ENCODE peak calls at places on chromosomes 1 and 21, in ten cellular contexts. One of them, this sample, is unnamed.
A peak's percentile ranks its signal among the peaks of the same experiment; 100 is the strongest.

GRCh38 chr1:25703041-25703440 is 86.5 kb downstream of the MAN1C1 start:
- DNase-seq in GM04503: no peak
- DNase-seq in stomach: no peak
- DNase-seq in RCC 7860: no peak
- DNase-seq in sciatic nerve: no peak
- DNase-seq in activated T-cell treated with anti-CD3 and anti-CD28 coated beads for 48 hours: no peak
- DNase-seq in ACHN: no peak
- DNase-seq in smooth muscle cell of the brain vasculature: no peak
- DNase-seq in mesothelial cell of epicardium: no peak
- DNase-seq in nucleus accumbens: no peak
- DNase-seq in this sample: no peak

GRCh38 chr1:160056648-160057169 is 13.3 kb downstream of the KCNJ10 start:
- DNase-seq in GM04503: no peak
- DNase-seq in stomach: no peak
- DNase-seq in RCC 7860: no peak
- DNase-seq in sciatic nerve: no peak
- DNase-seq in activated T-cell treated with anti-CD3 and anti-CD28 coated beads for 48 hours: no peak
- DNase-seq in ACHN: no peak
- DNase-seq in smooth muscle cell of the brain vasculature: no peak
- DNase-seq in mesothelial cell of epicardium: no peak
- DNase-seq in nucleus accumbens: no peak
- DNase-seq in this sample: no peak

GRCh38 chr1:218460367-218460766 is 115.2 kb downstream of the TGFB2 start:
- DNase-seq in GM04503: peak; percentile 76
- DNase-seq in stomach: no peak
- DNase-seq in RCC 7860: peak; percentile 81
- DNase-seq in sciatic nerve: no peak
- DNase-seq in activated T-cell treated with anti-CD3 and anti-CD28 coated beads for 48 hours: no peak
- DNase-seq in ACHN: peak; percentile 59
- DNase-seq in smooth muscle cell of the brain vasculature: peak; percentile 32
- DNase-seq in mesothelial cell of epicardium: no peak
- DNase-seq in nucleus accumbens: peak; percentile 5
- DNase-seq in this sample: no peak

GRCh38 chr1:34885405-34886247 is 26.1 kb upstream of the SMIM12 start:
- DNase-seq in GM04503: no peak
- DNase-seq in stomach: peak; percentile 57
- DNase-seq in RCC 7860: no peak
- DNase-seq in sciatic nerve: no peak
- DNase-seq in activated T-cell treated with anti-CD3 and anti-CD28 coated beads for 48 hours: peak; percentile 65
- DNase-seq in ACHN: no peak
- DNase-seq in smooth muscle cell of the brain vasculature: no peak
- DNase-seq in mesothelial cell of epicardium: peak; percentile 71
- DNase-seq in nucleus accumbens: no peak
- DNase-seq in this sample: no peak

GRCh38 chr1:41870076-41870562 is 48.6 kb downstream of the HIVEP3 start:
- DNase-seq in GM04503: no peak
- DNase-seq in stomach: no peak
- DNase-seq in RCC 7860: peak; percentile 72
- DNase-seq in sciatic nerve: no peak
- DNase-seq in activated T-cell treated with anti-CD3 and anti-CD28 coated beads for 48 hours: no peak
- DNase-seq in ACHN: no peak
- DNase-seq in smooth muscle cell of the brain vasculature: no peak
- DNase-seq in mesothelial cell of epicardium: no peak
- DNase-seq in nucleus accumbens: no peak
- DNase-seq in this sample: no peak

GRCh38 chr1:202085682-202086373 is 36.9 kb upstream of the GPR37L1 start:
- DNase-seq in GM04503: no peak
- DNase-seq in stomach: peak; percentile 28
- DNase-seq in RCC 7860: no peak
- DNase-seq in sciatic nerve: no peak
- DNase-seq in activated T-cell treated with anti-CD3 and anti-CD28 coated beads for 48 hours: no peak
- DNase-seq in ACHN: no peak
- DNase-seq in smooth muscle cell of the brain vasculature: no peak
- DNase-seq in mesothelial cell of epicardium: no peak
- DNase-seq in nucleus accumbens: peak; percentile 55
- DNase-seq in this sample: no peak

GRCh38 chr1:192993426-192994085 is 65.6 kb downstream of the UCHL5 start:
- DNase-seq in GM04503: no peak
- DNase-seq in stomach: no peak
- DNase-seq in RCC 7860: no peak
- DNase-seq in sciatic nerve: no peak
- DNase-seq in activated T-cell treated with anti-CD3 and anti-CD28 coated beads for 48 hours: no peak
- DNase-seq in ACHN: no peak
- DNase-seq in smooth muscle cell of the brain vasculature: no peak
- DNase-seq in mesothelial cell of epicardium: no peak
- DNase-seq in nucleus accumbens: no peak
- DNase-seq in this sample: no peak

GRCh38 chr1:119679223-119679622 is 31.2 kb upstream of the ZNF697 start:
- DNase-seq in GM04503: no peak
- DNase-seq in stomach: no peak
- DNase-seq in RCC 7860: no peak
- DNase-seq in sciatic nerve: no peak
- DNase-seq in activated T-cell treated with anti-CD3 and anti-CD28 coated beads for 48 hours: no peak
- DNase-seq in ACHN: no peak
- DNase-seq in smooth muscle cell of the brain vasculature: no peak
- DNase-seq in mesothelial cell of epicardium: no peak
- DNase-seq in nucleus accumbens: no peak
- DNase-seq in this sample: no peak

GRCh38 chr1:62336638-62337534 is 17.7 kb upstream of the KANK4 start:
- DNase-seq in GM04503: no peak
- DNase-seq in stomach: no peak
- DNase-seq in RCC 7860: no peak
- DNase-seq in sciatic nerve: no peak
- DNase-seq in activated T-cell treated with anti-CD3 and anti-CD28 coated beads for 48 hours: no peak
- DNase-seq in ACHN: no peak
- DNase-seq in smooth muscle cell of the brain vasculature: no peak
- DNase-seq in mesothelial cell of epicardium: no peak
- DNase-seq in nucleus accumbens: no peak
- DNase-seq in this sample: no peak

GRCh38 chr1:83508485-83509151 is 490.3 kb downstream of the TTLL7 start:
- DNase-seq in GM04503: peak; percentile 69
- DNase-seq in stomach: no peak
- DNase-seq in RCC 7860: no peak
- DNase-seq in sciatic nerve: no peak
- DNase-seq in activated T-cell treated with anti-CD3 and anti-CD28 coated beads for 48 hours: peak; percentile 3
- DNase-seq in ACHN: no peak
- DNase-seq in smooth muscle cell of the brain vasculature: peak; percentile 47
- DNase-seq in mesothelial cell of epicardium: no peak
- DNase-seq in nucleus accumbens: no peak
- DNase-seq in this sample: no peak

GRCh38 chr1:188140958-188141357 is 1312.2 kb downstream of the PLA2G4A start:
- DNase-seq in GM04503: no peak
- DNase-seq in stomach: no peak
- DNase-seq in RCC 7860: no peak
- DNase-seq in sciatic nerve: no peak
- DNase-seq in activated T-cell treated with anti-CD3 and anti-CD28 coated beads for 48 hours: no peak
- DNase-seq in ACHN: no peak
- DNase-seq in smooth muscle cell of the brain vasculature: no peak
- DNase-seq in mesothelial cell of epicardium: no peak
- DNase-seq in nucleus accumbens: no peak
- DNase-seq in this sample: no peak

GRCh38 chr1:245441699-245442098 is 286.9 kb downstream of the KIF26B start:
- DNase-seq in GM04503: peak; percentile 11
- DNase-seq in stomach: no peak
- DNase-seq in RCC 7860: no peak
- DNase-seq in sciatic nerve: no peak
- DNase-seq in activated T-cell treated with anti-CD3 and anti-CD28 coated beads for 48 hours: no peak
- DNase-seq in ACHN: no peak
- DNase-seq in smooth muscle cell of the brain vasculature: no peak
- DNase-seq in mesothelial cell of epicardium: no peak
- DNase-seq in nucleus accumbens: no peak
- DNase-seq in this sample: no peak

GRCh38 chr1:243883551-243883950 is 33.5 kb upstream of the AKT3 start:
- DNase-seq in GM04503: peak; percentile 21
- DNase-seq in stomach: no peak
- DNase-seq in RCC 7860: peak; percentile 70
- DNase-seq in sciatic nerve: no peak
- DNase-seq in activated T-cell treated with anti-CD3 and anti-CD28 coated beads for 48 hours: no peak
- DNase-seq in ACHN: peak; percentile 36
- DNase-seq in smooth muscle cell of the brain vasculature: peak; percentile 21
- DNase-seq in mesothelial cell of epicardium: no peak
- DNase-seq in nucleus accumbens: no peak
- DNase-seq in this sample: no peak

GRCh38 chr21:38177919-38178652 is 78.7 kb upstream of the KCNJ15 start:
- DNase-seq in GM04503: no peak
- DNase-seq in stomach: no peak
- DNase-seq in RCC 7860: no peak
- DNase-seq in sciatic nerve: no peak
- DNase-seq in activated T-cell treated with anti-CD3 and anti-CD28 coated beads for 48 hours: no peak
- DNase-seq in ACHN: no peak
- DNase-seq in smooth muscle cell of the brain vasculature: no peak
- DNase-seq in mesothelial cell of epicardium: no peak
- DNase-seq in nucleus accumbens: no peak
- DNase-seq in this sample: no peak

GRCh38 chr1:150999051-150999674 is 7.5 kb downstream of the MINDY1 start:
- DNase-seq in GM04503: no peak
- DNase-seq in stomach: no peak
- DNase-seq in RCC 7860: peak; percentile 91
- DNase-seq in sciatic nerve: no peak
- DNase-seq in activated T-cell treated with anti-CD3 and anti-CD28 coated beads for 48 hours: peak; percentile 30
- DNase-seq in ACHN: peak; percentile 33
- DNase-seq in smooth muscle cell of the brain vasculature: no peak
- DNase-seq in mesothelial cell of epicardium: no peak
- DNase-seq in nucleus accumbens: peak; percentile 26
- DNase-seq in this sample: no peak

GRCh38 chr21:45583831-45584509 is 41.7 kb upstream of the SLC19A1 start:
- DNase-seq in GM04503: no peak
- DNase-seq in stomach: peak; percentile 2
- DNase-seq in RCC 7860: no peak
- DNase-seq in sciatic nerve: peak; percentile 27
- DNase-seq in activated T-cell treated with anti-CD3 and anti-CD28 coated beads for 48 hours: no peak
- DNase-seq in ACHN: no peak
- DNase-seq in smooth muscle cell of the brain vasculature: no peak
- DNase-seq in mesothelial cell of epicardium: no peak
- DNase-seq in nucleus accumbens: no peak
- DNase-seq in this sample: no peak

This sample was measured in glomerular endothelial cell.